ENCODE peak calls at places on chromosomes 13 and 19, in seven cellular contexts. J is H7; Q is uterus; E is activated T-helper 2 cell treated with anti-CD3 and anti-CD28 coated beads, Interferon-gamma antibody, Interleukin-2, Interleukin-4, amounts not matched to agents 10 μg/mL and 5 μg/mL and 100 μg/mL, durations not matched to agents 14 hours and 24 hours and 36 hours; G is stimulated activated CD8-positive, alpha-beta memory T cell treated with anti-CD3 and anti-CD28 coated beads, Interleukin-15, amount 100 ng/mL, for 4 hours; Y is iris pigment epithelial cell; B is GM12878. R is an unnamed sample.

GRCh38 chr19:18086590-18087138 is at the start of gene IL12RB1:
- DNase-seq in J (no peak), Q (no peak), E (peak), G (no peak), Y (peak), B (peak), R (no peak)

GRCh38 chr19:33819875-33820781 is 23.5 kb downstream of the KCTD15 start:
- DNase-seq in J (peak), Q (peak), E (peak), G (no peak), Y (peak), B (no peak), R (peak)

GRCh38 chr19:49805822-49806612 is 7.1 kb downstream of the FUZ start:
- DNase-seq in J (no peak), Q (no peak), E (no peak), G (no peak), Y (no peak), B (no peak), R (no peak)

GRCh38 chr19:57708641-57709354 is at the start of gene ZNF154:
- DNase-seq in J (peak), Q (no peak), E (peak), G (peak), Y (peak), B (no peak), R (peak)

GRCh38 chr13:51158923-51159322 is 47.8 kb upstream of the C13orf42 start:
- DNase-seq in J (no peak), Q (no peak), E (no peak), G (no peak), Y (peak), B (no peak), R (no peak)

GRCh38 chr13:45021250-45021649 is 31.9 kb downstream of the GPALPP1 start:
- DNase-seq in J (no peak), Q (no peak), E (no peak), G (no peak), Y (peak), B (no peak), R (no peak)

GRCh38 chr19:46878613-46879375 is 18.0 kb downstream of the ARHGAP35 start:
- DNase-seq in J (no peak), Q (peak), E (no peak), G (no peak), Y (peak), B (no peak), R (peak)

GRCh38 chr19:18915639-18916038 is 3.5 kb downstream of the COPE start:
- DNase-seq in J (peak), Q (no peak), E (peak), G (no peak), Y (peak), B (no peak), R (peak)

GRCh38 chr13:79481685-79482052 is 714 bp downstream of the NDFIP2 start:
- DNase-seq in J (no peak), Q (no peak), E (peak), G (peak), Y (no peak), B (no peak), R (no peak)

GRCh38 chr13:106121173-106121754 is 414.2 kb downstream of the EFNB2 start:
- DNase-seq in J (no peak), Q (no peak), E (no peak), G (no peak), Y (no peak), B (no peak), R (no peak)

GRCh38 chr19:49327878-49328544 is 3.0 kb upstream of the SLC6A16 start:
- DNase-seq in J (peak), Q (no peak), E (peak), G (no peak), Y (peak), B (no peak), R (peak)

GRCh38 chr13:99477493-99477892 is 23.8 kb upstream of the TM9SF2 start:
- DNase-seq in J (no peak), Q (no peak), E (no peak), G (no peak), Y (no peak), B (no peak), R (no peak)

GRCh38 chr13:76161143-76161542 is 525.0 kb downstream of the LMO7 start:
- DNase-seq in J (no peak), Q (no peak), E (no peak), G (no peak), Y (no peak), B (no peak), R (no peak)

GRCh38 chr13:44470623-44471562 is 97.3 kb downstream of the SERP2 start:
- DNase-seq in J (no peak), Q (no peak), E (no peak), G (no peak), Y (peak), B (no peak), R (peak)

GRCh38 chr13:110216403-110217041 is 90.4 kb downstream of the COL4A1 start:
- DNase-seq in J (no peak), Q (peak), E (no peak), G (no peak), Y (peak), B (no peak), R (no peak)

GRCh38 chr19:30842926-30843325 is 470.7 kb downstream of the ZNF536 start:
- DNase-seq in J (no peak), Q (no peak), E (no peak), G (no peak), Y (no peak), B (no peak), R (no peak)

GRCh38 chr19:41449079-41449864 is 6.3 kb downstream of the ERICH4 start:
- DNase-seq in J (peak), Q (peak), E (peak), G (peak), Y (peak), B (no peak), R (peak)

GRCh38 chr19:10682397-10683063 is 18.7 kb upstream of the QTRT1 start:
- DNase-seq in J (peak), Q (no peak), E (no peak), G (no peak), Y (no peak), B (no peak), R (no peak)

GRCh38 chr13:23467048-23467931 is 33.8 kb upstream of the SACS start:
- DNase-seq in J (no peak), Q (no peak), E (no peak), G (no peak), Y (no peak), B (no peak), R (no peak)

GRCh38 chr19:6092329-6093286 is 17.7 kb downstream of the RFX2 start:
- DNase-seq in J (peak), Q (peak), E (no peak), G (no peak), Y (peak), B (no peak), R (no peak)

GRCh38 chr13:19601749-19602725 is 31.4 kb upstream of the MPHOSPH8 start:
- DNase-seq in J (peak), Q (no peak), E (peak), G (no peak), Y (peak), B (no peak), R (peak)

GRCh38 chr19:17706750-17707181 is 12.5 kb upstream of the MAP1S start:
- DNase-seq in J (peak), Q (no peak), E (no peak), G (no peak), Y (peak), B (no peak), R (no peak)

GRCh38 chr13:105918842-105919741 is 616.4 kb downstream of the EFNB2 start:
- DNase-seq in J (peak), Q (no peak), E (no peak), G (no peak), Y (peak), B (no peak), R (no peak)

GRCh38 chr13:73870970-73871935 is 263.0 kb downstream of the KLF12 start:
- DNase-seq in J (no peak), Q (peak), E (no peak), G (no peak), Y (peak), B (no peak), R (no peak)

GRCh38 chr19:35265126-35265995 is 3.4 kb upstream of the USF2 start:
- DNase-seq in J (peak), Q (peak), E (no peak), G (no peak), Y (no peak), B (no peak), R (no peak)

GRCh38 chr19:5644051-5644450 is 21.2 kb downstream of the SAFB start:
- DNase-seq in J (no peak), Q (no peak), E (no peak), G (no peak), Y (peak), B (no peak), R (no peak)

GRCh38 chr19:30521937-30522336 is 149.8 kb downstream of the ZNF536 start:
- DNase-seq in J (no peak), Q (no peak), E (no peak), G (no peak), Y (no peak), B (no peak), R (no peak)